ENCODE peak calls at places on chromosomes 5 and 9, in nine cellular contexts. One of them, this sample, is unnamed.

GRCh38 chr5:14202462-14202861 is 59.3 kb downstream of the TRIO start:
- DNase-seq in A549: no peak
- DNase-seq in ovary: no peak
- DNase-seq in lower leg skin: no peak
- DNase-seq in spleen: no peak
- DNase-seq in IMR-90: no peak
- DNase-seq in stomach: no peak
- DNase-seq in suprapubic skin: no peak
- DNase-seq in sigmoid colon: no peak
- DNase-seq in this sample: no peak

GRCh38 chr5:175889910-175890684 is 18.7 kb downstream of the CPLX2 start:
- DNase-seq in A549: peak
- DNase-seq in ovary: no peak
- DNase-seq in lower leg skin: no peak
- DNase-seq in spleen: no peak
- DNase-seq in IMR-90: peak
- DNase-seq in stomach: peak
- DNase-seq in suprapubic skin: no peak
- DNase-seq in sigmoid colon: peak
- DNase-seq in this sample: peak

GRCh38 chr9:5910413-5911057 is 19.8 kb downstream of the MLANA start:
- DNase-seq in A549: no peak
- DNase-seq in ovary: no peak
- DNase-seq in lower leg skin: no peak
- DNase-seq in spleen: no peak
- DNase-seq in IMR-90: no peak
- DNase-seq in stomach: no peak
- DNase-seq in suprapubic skin: no peak
- DNase-seq in sigmoid colon: no peak
- DNase-seq in this sample: no peak

GRCh38 chr9:2771101-2771500 is 53.8 kb downstream of the KCNV2 start:
- DNase-seq in A549: no peak
- DNase-seq in ovary: no peak
- DNase-seq in lower leg skin: no peak
- DNase-seq in spleen: no peak
- DNase-seq in IMR-90: peak
- DNase-seq in stomach: no peak
- DNase-seq in suprapubic skin: no peak
- DNase-seq in sigmoid colon: no peak
- DNase-seq in this sample: no peak

GRCh38 chr9:133945314-133945975 is 46.7 kb downstream of the VAV2 start:
- DNase-seq in A549: no peak
- DNase-seq in ovary: no peak
- DNase-seq in lower leg skin: no peak
- DNase-seq in spleen: peak
- DNase-seq in IMR-90: no peak
- DNase-seq in stomach: no peak
- DNase-seq in suprapubic skin: no peak
- DNase-seq in sigmoid colon: peak
- DNase-seq in this sample: peak

GRCh38 chr5:132464155-132464939 is 26.2 kb downstream of the IRF1 start:
- DNase-seq in A549: no peak
- DNase-seq in ovary: no peak
- DNase-seq in lower leg skin: no peak
- DNase-seq in spleen: peak
- DNase-seq in IMR-90: no peak
- DNase-seq in stomach: no peak
- DNase-seq in suprapubic skin: no peak
- DNase-seq in sigmoid colon: peak
- DNase-seq in this sample: peak

GRCh38 chr9:137201205-137201868 is 796 bp upstream of the TPRN start:
- DNase-seq in A549: no peak
- DNase-seq in ovary: no peak
- DNase-seq in lower leg skin: no peak
- DNase-seq in spleen: no peak
- DNase-seq in IMR-90: no peak
- DNase-seq in stomach: no peak
- DNase-seq in suprapubic skin: no peak
- DNase-seq in sigmoid colon: no peak
- DNase-seq in this sample: no peak

GRCh38 chr9:33731142-33731541 is 64.2 kb upstream of the PRSS3 start:
- DNase-seq in A549: no peak
- DNase-seq in ovary: no peak
- DNase-seq in lower leg skin: no peak
- DNase-seq in spleen: no peak
- DNase-seq in IMR-90: no peak
- DNase-seq in stomach: no peak
- DNase-seq in suprapubic skin: no peak
- DNase-seq in sigmoid colon: no peak
- DNase-seq in this sample: no peak

GRCh38 chr9:133533878-133534277 is 626 bp upstream of the ADAMTSL2 start:
- DNase-seq in A549: no peak
- DNase-seq in ovary: no peak
- DNase-seq in lower leg skin: no peak
- DNase-seq in spleen: no peak
- DNase-seq in IMR-90: no peak
- DNase-seq in stomach: no peak
- DNase-seq in suprapubic skin: no peak
- DNase-seq in sigmoid colon: no peak
- DNase-seq in this sample: no peak

GRCh38 chr5:74895906-74896305 is 29.7 kb upstream of the FAM169A start:
- DNase-seq in A549: peak
- DNase-seq in ovary: no peak
- DNase-seq in lower leg skin: no peak
- DNase-seq in spleen: no peak
- DNase-seq in IMR-90: peak
- DNase-seq in stomach: peak
- DNase-seq in suprapubic skin: no peak
- DNase-seq in sigmoid colon: no peak
- DNase-seq in this sample: peak

GRCh38 chr5:132510076-132510475 is 19.5 kb upstream of the IRF1 start:
- DNase-seq in A549: no peak
- DNase-seq in ovary: no peak
- DNase-seq in lower leg skin: no peak
- DNase-seq in spleen: no peak
- DNase-seq in IMR-90: peak
- DNase-seq in stomach: no peak
- DNase-seq in suprapubic skin: no peak
- DNase-seq in sigmoid colon: no peak
- DNase-seq in this sample: no peak

GRCh38 chr5:56575821-56576220 is 239.5 kb upstream of the MAP3K1 start:
- DNase-seq in A549: no peak
- DNase-seq in ovary: no peak
- DNase-seq in lower leg skin: no peak
- DNase-seq in spleen: no peak
- DNase-seq in IMR-90: peak
- DNase-seq in stomach: no peak
- DNase-seq in suprapubic skin: no peak
- DNase-seq in sigmoid colon: no peak
- DNase-seq in this sample: no peak

GRCh38 chr9:6467006-6467625 is 54.1 kb downstream of the UHRF2 start:
- DNase-seq in A549: no peak
- DNase-seq in ovary: no peak
- DNase-seq in lower leg skin: no peak
- DNase-seq in spleen: no peak
- DNase-seq in IMR-90: no peak
- DNase-seq in stomach: no peak
- DNase-seq in suprapubic skin: no peak
- DNase-seq in sigmoid colon: no peak
- DNase-seq in this sample: no peak

GRCh38 chr5:134043793-134044525 is 39.2 kb upstream of the VDAC1 start:
- DNase-seq in A549: no peak
- DNase-seq in ovary: no peak
- DNase-seq in lower leg skin: no peak
- DNase-seq in spleen: no peak
- DNase-seq in IMR-90: no peak
- DNase-seq in stomach: no peak
- DNase-seq in suprapubic skin: no peak
- DNase-seq in sigmoid colon: no peak
- DNase-seq in this sample: peak

GRCh38 chr5:18732556-18733479 is 1098.6 kb downstream of the TAF11L14 start:
- DNase-seq in A549: no peak
- DNase-seq in ovary: no peak
- DNase-seq in lower leg skin: no peak
- DNase-seq in spleen: peak
- DNase-seq in IMR-90: no peak
- DNase-seq in stomach: no peak
- DNase-seq in suprapubic skin: no peak
- DNase-seq in sigmoid colon: no peak
- DNase-seq in this sample: no peak

GRCh38 chr9:73824671-73825070 is 672.5 kb upstream of the RORB start:
- DNase-seq in A549: no peak
- DNase-seq in ovary: no peak
- DNase-seq in lower leg skin: no peak
- DNase-seq in spleen: no peak
- DNase-seq in IMR-90: no peak
- DNase-seq in stomach: no peak
- DNase-seq in suprapubic skin: no peak
- DNase-seq in sigmoid colon: no peak
- DNase-seq in this sample: no peak

GRCh38 chr5:179055436-179055835 is 4.7 kb upstream of the ZNF354C start:
- DNase-seq in A549: no peak
- DNase-seq in ovary: no peak
- DNase-seq in lower leg skin: no peak
- DNase-seq in spleen: no peak
- DNase-seq in IMR-90: no peak
- DNase-seq in stomach: no peak
- DNase-seq in suprapubic skin: no peak
- DNase-seq in sigmoid colon: no peak
- DNase-seq in this sample: no peak

GRCh38 chr5:154868702-154869101 is 10.3 kb downstream of the CNOT8 start:
- DNase-seq in A549: peak
- DNase-seq in ovary: no peak
- DNase-seq in lower leg skin: peak
- DNase-seq in spleen: no peak
- DNase-seq in IMR-90: peak
- DNase-seq in stomach: no peak
- DNase-seq in suprapubic skin: no peak
- DNase-seq in sigmoid colon: no peak
- DNase-seq in this sample: no peak

GRCh38 chr5:178285399-178286225 is 53.0 kb upstream of the PHYKPL start:
- DNase-seq in A549: no peak
- DNase-seq in ovary: no peak
- DNase-seq in lower leg skin: no peak
- DNase-seq in spleen: peak
- DNase-seq in IMR-90: no peak
- DNase-seq in stomach: no peak
- DNase-seq in suprapubic skin: no peak
- DNase-seq in sigmoid colon: peak
- DNase-seq in this sample: no peak

GRCh38 chr9:137791947-137792346 is 85.6 kb upstream of the CACNA1B start:
- DNase-seq in A549: no peak
- DNase-seq in ovary: no peak
- DNase-seq in lower leg skin: no peak
- DNase-seq in spleen: no peak
- DNase-seq in IMR-90: no peak
- DNase-seq in stomach: no peak
- DNase-seq in suprapubic skin: no peak
- DNase-seq in sigmoid colon: no peak
- DNase-seq in this sample: no peak

GRCh38 chr5:116315531-116315930 is 230.7 kb downstream of the COMMD10 start:
- DNase-seq in A549: no peak
- DNase-seq in ovary: no peak
- DNase-seq in lower leg skin: no peak
- DNase-seq in spleen: no peak
- DNase-seq in IMR-90: no peak
- DNase-seq in stomach: no peak
- DNase-seq in suprapubic skin: no peak
- DNase-seq in sigmoid colon: no peak
- DNase-seq in this sample: no peak

DNA sequence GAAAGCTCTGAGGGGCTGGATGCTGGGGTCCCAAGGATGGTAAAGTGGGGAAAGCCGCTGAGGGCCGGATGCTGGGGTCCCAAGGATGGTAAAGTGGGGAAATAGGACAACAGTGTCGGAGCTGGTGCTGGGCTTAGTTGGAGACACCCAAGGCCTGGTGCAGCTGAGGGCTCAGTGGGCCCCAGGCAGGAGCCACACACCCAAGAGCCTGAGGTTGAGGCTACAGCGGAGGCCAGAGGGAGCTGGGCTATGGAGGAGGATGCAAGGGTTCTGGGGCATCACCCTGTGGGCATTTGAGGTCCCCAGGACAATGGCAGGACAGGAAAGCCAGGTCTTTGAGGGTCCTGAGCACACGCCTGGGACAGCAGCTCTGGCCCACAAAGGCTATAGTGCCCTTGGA is 19.1 kb upstream of the SLC9A3 start:
- DNase-seq in A549: no peak
- DNase-seq in ovary: no peak
- DNase-seq in lower leg skin: no peak
- DNase-seq in spleen: peak
- DNase-seq in IMR-90: no peak
- DNase-seq in stomach: no peak
- DNase-seq in suprapubic skin: peak
- DNase-seq in sigmoid colon: peak
- DNase-seq in this sample: no peak
- TF ChIP-seq POLR2A in A549: no peak
- TF ChIP-seq POLR2A in ovary: no peak
- TF ChIP-seq POLR2A in lower leg skin: no peak
- TF ChIP-seq POLR2A in spleen: no peak
- TF ChIP-seq POLR2A in IMR-90: no peak
- TF ChIP-seq POLR2A in stomach: no peak
- TF ChIP-seq POLR2A in suprapubic skin: no peak
- TF ChIP-seq POLR2A in sigmoid colon: no peak
- TF ChIP-seq POLR2A in this sample: no peak

GRCh38 chr9:77277719-77278118 is 100.4 kb downstream of the VPS13A start:
- DNase-seq in A549: no peak
- DNase-seq in ovary: no peak
- DNase-seq in lower leg skin: no peak
- DNase-seq in spleen: no peak
- DNase-seq in IMR-90: no peak
- DNase-seq in stomach: no peak
- DNase-seq in suprapubic skin: no peak
- DNase-seq in sigmoid colon: no peak
- DNase-seq in this sample: no peak
- H3K4me3 ChIP-seq in A549: no peak
- H3K4me3 ChIP-seq in ovary: no peak
- H3K4me3 ChIP-seq in lower leg skin: no peak
- H3K4me3 ChIP-seq in spleen: no peak
- H3K4me3 ChIP-seq in IMR-90: no peak
- H3K4me3 ChIP-seq in stomach: no peak
- H3K4me3 ChIP-seq in suprapubic skin: no peak
- H3K4me3 ChIP-seq in sigmoid colon: no peak
- H3K4me3 ChIP-seq in this sample: no peak

GRCh38 chr5:81980598-81981260 is 8.9 kb downstream of the ATG10 start:
- DNase-seq in A549: no peak
- DNase-seq in ovary: no peak
- DNase-seq in lower leg skin: no peak
- DNase-seq in spleen: no peak
- DNase-seq in IMR-90: no peak
- DNase-seq in stomach: no peak
- DNase-seq in suprapubic skin: no peak
- DNase-seq in sigmoid colon: no peak
- DNase-seq in this sample: no peak
- TF ChIP-seq POLR2A in A549: no peak
- TF ChIP-seq POLR2A in ovary: no peak
- TF ChIP-seq POLR2A in lower leg skin: no peak
- TF ChIP-seq POLR2A in spleen: no peak
- TF ChIP-seq POLR2A in IMR-90: no peak
- TF ChIP-seq POLR2A in stomach: no peak
- TF ChIP-seq POLR2A in suprapubic skin: no peak
- TF ChIP-seq POLR2A in sigmoid colon: no peak
- TF ChIP-seq POLR2A in this sample: no peak

GRCh38 chr5:128201065-128201926 is 117.7 kb downstream of the SLC12A2 start:
- DNase-seq in A549: peak
- DNase-seq in ovary: peak
- DNase-seq in lower leg skin: peak
- DNase-seq in spleen: peak
- DNase-seq in IMR-90: peak
- DNase-seq in stomach: peak
- DNase-seq in suprapubic skin: no peak
- DNase-seq in sigmoid colon: peak
- DNase-seq in this sample: peak
- H3K4me3 ChIP-seq in A549: peak
- H3K4me3 ChIP-seq in ovary: peak
- H3K4me3 ChIP-seq in lower leg skin: no peak
- H3K4me3 ChIP-seq in spleen: no peak
- H3K4me3 ChIP-seq in IMR-90: peak
- H3K4me3 ChIP-seq in stomach: peak
- H3K4me3 ChIP-seq in suprapubic skin: peak
- H3K4me3 ChIP-seq in sigmoid colon: no peak
- H3K4me3 ChIP-seq in this sample: no peak

This sample was measured in right lobe of liver.